ENCODE peak calls at places on chromosomes 5 and 9, in seven cellular contexts. J, I, V, C, R, D and U are unnamed samples.

GRCh38 chr9:97853844-97854695 is 1.0 kb downstream of the FOXE1 start:
- DNase-seq in V (no peak), D (no peak), J (no peak), C (peak; percentile 41), R (no peak), I (no peak), U (no peak)

GRCh38 chr9:15416880-15417279 is 5.8 kb upstream of the SNAPC3 start:
- DNase-seq in R (no peak), D (no peak), C (no peak), J (no peak), V (no peak), I (peak; percentile 45), U (peak; percentile 27)

GRCh38 chr5:132225165-132226032 is 2.3 kb downstream of the P4HA2 start:
- DNase-seq in D (peak; percentile 31), I (peak; percentile 47), V (peak; percentile 88), R (peak; percentile 57), J (no peak), C (no peak), U (peak; percentile 84)

GRCh38 chr5:65742565-65743231 is 20.7 kb downstream of the NLN start:
- DNase-seq in R (no peak), C (peak; percentile 50), D (no peak), V (no peak), I (peak; percentile 27), J (peak; percentile 45), U (no peak)

GRCh38 chr5:123090641-123091257 is 1.7 kb downstream of the PRDM6 start:
- DNase-seq in J (no peak), I (no peak), C (no peak), R (no peak), V (no peak), D (no peak), U (no peak)

GRCh38 chr9:94611638-94612068 is 18.0 kb upstream of the FBP2 start:
- DNase-seq in J (no peak), D (no peak), R (no peak), V (no peak), I (no peak), C (no peak), U (no peak)

GRCh38 chr9:134335095-134335489 is 8.8 kb downstream of the RXRA start:
- DNase-seq in J (no peak), R (no peak), I (no peak), C (no peak), V (no peak), D (no peak), U (no peak)

GRCh38 chr5:80260461-80260860 is 4.6 kb upstream of the SERINC5 start:
- DNase-seq in I (no peak), V (no peak), J (no peak), R (no peak), D (no peak), C (no peak), U (no peak)

GRCh38 chr9:94250456-94250855 is 8.6 kb upstream of the ZNF169 start:
- DNase-seq in R (no peak), C (no peak), D (no peak), J (no peak), I (no peak), V (no peak), U (no peak)

GRCh38 chr9:91711755-91712591 is 238.1 kb downstream of the ROR2 start:
- DNase-seq in V (no peak), R (no peak), I (no peak), C (no peak), J (no peak), D (no peak), U (peak; percentile 83)

GRCh38 chr9:6150483-6150882 is 65.1 kb upstream of the IL33 start:
- DNase-seq in I (no peak), D (no peak), R (no peak), V (no peak), J (no peak), C (no peak), U (no peak)

GRCh38 chr9:33159058-33159759 is 7.9 kb downstream of the B4GALT1 start:
- DNase-seq in I (peak; percentile 87), C (no peak), V (peak; percentile 87), J (no peak), D (peak; percentile 89), R (peak; percentile 90), U (peak; percentile 57)

GRCh38 chr9:33158555-33159057 is 8.5 kb downstream of the B4GALT1 start:
- DNase-seq in J (no peak), C (no peak), D (no peak), I (no peak), R (no peak), V (no peak), U (no peak)

GRCh38 chr9:33161011-33161588 is 6.0 kb downstream of the B4GALT1 start:
- DNase-seq in J (peak; percentile 88), C (peak; percentile 82), R (peak; percentile 64), D (peak; percentile 56), I (peak; percentile 81), V (peak; percentile 84), U (peak; percentile 77)

GRCh38 chr9:33157960-33158359 is 9.2 kb downstream of the B4GALT1 start:
- DNase-seq in I (no peak), R (no peak), C (no peak), J (no peak), V (no peak), D (no peak), U (no peak)

GRCh38 chr9:33159760-33160127 is 7.4 kb downstream of the B4GALT1 start:
- DNase-seq in R (peak; percentile 59), V (no peak), C (no peak), D (peak; percentile 50), J (no peak), I (peak; percentile 60), U (peak; percentile 52)
- TF ChIP-seq POLR2A in R (no peak), V (no peak), C (no peak), D (peak; percentile 42), J (no peak), I (peak; percentile 27), U (no peak)

GRCh38 chr5:134784241-134784920 is 25.8 kb downstream of the DDX46 start:
- DNase-seq in J (no peak), D (no peak), I (no peak), C (no peak), V (no peak), R (no peak), U (no peak)
- TF ChIP-seq CTCF in J (peak; percentile 33), D (peak; percentile 20), I (no peak), C (peak; percentile 16), V (no peak), R (no peak), U (peak; percentile 15)

GRCh38 chr5:150609843-150610584 is 30.4 kb upstream of the SYNPO start:
- DNase-seq in R (peak; percentile 83), I (no peak), J (no peak), D (peak; percentile 49), C (no peak), V (peak; percentile 82), U (no peak)
- H3K27ac ChIP-seq in R (peak overlapping the region; percentile 85), I (no peak overlapping the region), J (no peak overlapping the region), D (peak overlapping the region; percentile 3), C (no peak overlapping the region), V (peak overlapping the region; percentile 73), U (peak overlapping the region; percentile 87)

GRCh38 chr5:139050432-139050831 is 147.7 kb downstream of the SIL1 start:
- DNase-seq in D (no peak), I (no peak), R (no peak), J (no peak), V (no peak), C (no peak), U (no peak)
- TF ChIP-seq POLR2A in D (no peak), I (no peak), R (no peak), J (no peak), V (no peak), C (no peak), U (no peak)

GRCh38 chr9:37623267-37623666 is 27.5 kb upstream of the FRMPD1 start:
- DNase-seq in V (no peak), R (no peak), J (no peak), C (no peak), I (no peak), D (no peak), U (no peak)
- TF ChIP-seq CTCF in V (no peak), R (no peak), J (no peak), C (no peak), I (no peak), D (no peak), U (no peak)

GRCh38 chr5:111364992-111365391 is 140.8 kb downstream of the CAMK4 start:
- DNase-seq in D (no peak), J (no peak), C (no peak), V (no peak), R (no peak), I (no peak), U (no peak)
- H3K27ac ChIP-seq in D (no peak overlapping the region), J (no peak overlapping the region), C (no peak overlapping the region), V (no peak overlapping the region), R (no peak overlapping the region), I (no peak overlapping the region), U (no peak overlapping the region)

DNA sequence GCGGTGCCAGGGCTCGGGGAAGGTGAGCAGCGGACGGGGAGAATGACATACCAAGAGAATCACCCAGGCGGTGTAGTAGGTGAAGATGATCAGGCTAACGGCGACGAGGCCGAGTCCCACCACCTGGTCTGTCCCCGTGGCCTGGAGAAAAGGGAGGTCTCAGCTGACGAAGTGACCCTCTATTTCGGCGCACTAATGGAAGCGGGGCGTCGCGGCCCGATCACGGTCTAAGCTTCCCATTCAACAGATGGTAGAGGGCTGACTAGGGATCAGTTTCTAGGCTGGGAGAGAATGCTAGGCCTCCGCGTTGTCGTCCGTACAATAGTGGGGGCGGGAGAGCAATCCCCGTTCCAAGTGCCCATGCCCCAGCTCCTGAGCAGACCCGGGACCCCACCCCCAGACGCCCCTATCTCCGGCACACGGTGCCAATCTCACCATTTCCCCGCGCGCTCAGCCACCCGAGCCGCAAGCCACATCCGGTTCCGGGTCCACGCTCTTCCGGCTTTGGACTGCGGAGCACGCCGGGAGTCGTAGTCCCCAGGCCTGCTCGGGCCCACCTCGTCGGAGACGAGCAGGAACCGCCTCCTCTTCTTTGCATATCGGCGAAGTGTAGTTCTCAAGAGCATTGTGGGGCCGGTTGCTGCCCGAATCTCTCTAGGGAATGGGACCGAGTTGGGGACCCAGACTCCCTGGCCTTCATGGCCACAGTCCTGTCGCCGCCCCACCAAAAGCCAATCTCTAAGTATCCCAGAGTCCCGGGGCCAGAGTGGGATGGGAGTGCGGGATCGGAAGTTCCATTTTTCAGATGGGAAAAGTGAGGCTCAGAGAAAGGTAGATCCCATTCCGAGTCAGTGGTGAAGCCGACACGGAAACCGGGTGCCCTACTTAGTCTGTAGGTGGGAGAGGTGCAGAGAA is at the start of gene DPM2:
- DNase-seq in C (peak; percentile 93), J (peak; percentile 61), R (peak; percentile 85), I (peak; percentile 85), D (peak; percentile 88), V (peak; percentile 92), U (peak; percentile 93)
- TF ChIP-seq POLR2A in C (peak; percentile 44), J (peak; percentile 35), R (peak; percentile 68), I (no peak), D (peak; percentile 53), V (peak; percentile 55), U (peak; percentile 69)

GRCh38 chr5:179008667-179009066 is 13.5 kb upstream of the GRM6 start:
- DNase-seq in R (no peak), C (no peak), J (no peak), I (no peak), V (no peak), D (no peak), U (no peak)
- TF ChIP-seq CTCF in R (no peak), C (no peak), J (peak; percentile 38), I (no peak), V (no peak), D (no peak), U (no peak)

GRCh38 chr5:78587081-78587774 is 61.3 kb downstream of the LHFPL2 start:
- DNase-seq in J (no peak), I (no peak), D (no peak), R (no peak), C (no peak), V (no peak), U (no peak)
- H3K27ac ChIP-seq in J (no peak overlapping the region), I (no peak overlapping the region), D (no peak overlapping the region), R (peak overlapping the region; percentile 4), C (peak overlapping the region; percentile 6), V (peak overlapping the region; percentile 53), U (peak overlapping the region; percentile 4)